ENCODE peak calls at places on chromosome 17, in six cellular contexts. Z, E, O, M, F and C are unnamed samples.

GRCh38 chr17:68777243-68777855 is 176.2 kb upstream of the FAM20A start:
- DNase-seq in Z (peak; percentile 29), E (peak; percentile 88), O (peak; percentile 51), M (no peak), F (no peak), C (peak; percentile 25)

GRCh38 chr17:41451154-41451728 is 10.5 kb upstream of the KRT38 start:
- DNase-seq in Z (no peak), E (no peak), O (no peak), M (no peak), F (no peak), C (no peak)

GRCh38 chr17:73536700-73537680 is 107.3 kb downstream of the SDK2 start:
- DNase-seq in Z (no peak), E (no peak), O (no peak), M (no peak), F (no peak), C (no peak)

GRCh38 chr17:77854759-77855745 is 103.5 kb upstream of the TNRC6C start:
- DNase-seq in Z (no peak), E (no peak), O (no peak), M (no peak), F (no peak), C (no peak)

GRCh38 chr17:44906987-44907681 is 7.9 kb upstream of the EFTUD2 start:
- DNase-seq in Z (peak; percentile 71), E (no peak), O (no peak), M (no peak), F (no peak), C (no peak)

GRCh38 chr17:10789694-10790271 is 14.1 kb downstream of the TMEM238L start:
- DNase-seq in Z (no peak), E (peak; percentile 18), O (no peak), M (no peak), F (no peak), C (no peak)

GRCh38 chr17:10119203-10120112 is 78.9 kb downstream of the GAS7 start:
- DNase-seq in Z (no peak), E (no peak), O (peak; percentile 90), M (peak; percentile 37), F (no peak), C (no peak)

GRCh38 chr17:50630524-50631194 is 4.0 kb upstream of the ABCC3 start:
- DNase-seq in Z (peak; percentile 48), E (peak; percentile 52), O (peak; percentile 59), M (no peak), F (no peak), C (no peak)

GRCh38 chr17:9239821-9240658 is 218.7 kb downstream of the NTN1 start:
- DNase-seq in Z (peak; percentile 96), E (no peak), O (peak; percentile 6), M (no peak), F (no peak), C (no peak)

GRCh38 chr17:15026088-15026487 is 239.0 kb downstream of the PMP22 start:
- DNase-seq in Z (no peak), E (no peak), O (no peak), M (no peak), F (no peak), C (no peak)

GRCh38 chr17:74392848-74393247 is 25.5 kb downstream of the GPR142 start:
- DNase-seq in Z (peak; percentile 61), E (no peak), O (no peak), M (no peak), F (no peak), C (no peak)

GRCh38 chr17:36657763-36658490 is 56.5 kb downstream of the MRM1 start:
- DNase-seq in Z (peak; percentile 72), E (no peak), O (no peak), M (no peak), F (no peak), C (no peak)

GRCh38 chr17:73785466-73785865 is 141.2 kb upstream of the SDK2 start:
- DNase-seq in Z (no peak), E (no peak), O (no peak), M (no peak), F (no peak), C (no peak)

GRCh38 chr17:81176656-81177055 is 10.6 kb upstream of the AATK start:
- DNase-seq in Z (no peak), E (peak; percentile 30), O (no peak), M (no peak), F (no peak), C (no peak)

GRCh38 chr17:43906951-43907424 is 348 bp downstream of the MPP2 start:
- DNase-seq in Z (peak; percentile 23), E (no peak), O (no peak), M (no peak), F (no peak), C (no peak)

GRCh38 chr17:78313735-78314648 is 45.9 kb downstream of the SOCS3 start:
- DNase-seq in Z (peak; percentile 95), E (peak; percentile 57), O (peak; percentile 92), M (peak; percentile 45), F (peak; percentile 77), C (peak; percentile 49)

GRCh38 chr17:44976198-44976597 is 8.1 kb upstream of the C1QL1 start:
- DNase-seq in Z (no peak), E (no peak), O (no peak), M (no peak), F (no peak), C (no peak)

GRCh38 chr17:75246404-75246803 is 15.0 kb downstream of the GGA3 start:
- DNase-seq in Z (no peak), E (no peak), O (no peak), M (no peak), F (no peak), C (no peak)

GRCh38 chr17:75476274-75476673 is 19.8 kb downstream of the TMEM94 start:
- DNase-seq in Z (no peak), E (no peak), O (no peak), M (no peak), F (no peak), C (no peak)

GRCh38 chr17:11935734-11936406 is 61.4 kb downstream of the ZNF18 start:
- DNase-seq in Z (peak; percentile 48), E (peak; percentile 60), O (peak; percentile 43), M (no peak), F (peak; percentile 36), C (peak; percentile 48)

GRCh38 chr17:48612854-48613691 is 2.0 kb downstream of the HOXB8 start:
- DNase-seq in Z (no peak), E (peak; percentile 15), O (no peak), M (no peak), F (no peak), C (no peak)

GRCh38 chr17:44108440-44109311 is 14.8 kb downstream of the HDAC5 start:
- DNase-seq in Z (peak; percentile 55), E (peak; percentile 97), O (no peak), M (no peak), F (no peak), C (no peak)

DNA sequence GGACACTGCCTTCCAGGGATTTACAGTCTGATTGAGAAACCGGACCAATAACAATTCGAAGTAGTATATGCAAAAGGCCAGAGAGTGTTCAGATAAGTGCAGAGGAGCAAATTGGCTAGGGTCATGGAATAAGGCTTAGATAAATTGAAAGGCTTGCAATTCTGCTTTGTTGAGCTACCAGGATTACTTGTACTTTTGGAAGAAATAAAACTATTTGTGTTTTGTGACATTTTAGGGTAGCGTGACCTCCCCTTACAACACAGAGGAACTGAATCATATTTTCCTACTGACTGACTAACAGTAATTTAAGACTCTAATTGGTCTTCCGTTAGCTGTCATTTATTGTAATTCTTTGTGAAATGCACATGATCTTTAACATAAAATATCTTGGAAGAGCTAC is 104.7 kb downstream of the PITPNC1 start:
- DNase-seq in Z (no peak), E (no peak), O (no peak), M (no peak), F (no peak), C (no peak)
- H3K9ac ChIP-seq in Z (no peak overlapping the region), E (no peak overlapping the region), O (no peak overlapping the region), M (no peak overlapping the region), F (no peak overlapping the region), C (no peak overlapping the region)

GRCh38 chr17:56297142-56297541 is 143.9 kb downstream of the ANKFN1 start:
- DNase-seq in Z (no peak), E (no peak), O (no peak), M (no peak), F (no peak), C (no peak)
- TF ChIP-seq ZNF274 in Z (no peak), E (no peak), O (no peak), M (no peak), F (no peak), C (no peak)

DNA sequence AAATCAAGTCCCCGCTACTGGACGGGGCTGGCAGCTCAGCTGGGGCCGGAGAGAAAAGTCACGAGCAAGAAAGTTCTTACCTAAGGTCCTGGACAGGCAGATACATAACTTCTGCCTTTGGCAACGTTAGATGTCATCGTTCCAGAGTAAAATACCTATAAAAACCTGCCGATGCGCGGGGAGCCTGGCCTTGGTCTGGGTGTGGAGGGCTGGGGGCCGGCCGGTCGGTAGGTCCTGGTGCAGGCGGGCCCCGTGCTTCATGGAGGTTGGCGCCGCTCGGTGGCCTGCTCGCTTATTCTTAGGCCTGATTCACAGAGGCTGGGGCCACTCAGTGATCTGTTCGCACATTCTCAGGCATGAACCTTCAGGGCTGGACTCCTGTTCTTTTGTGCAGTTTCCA is 33.7 kb upstream of the ZNF750 start:
- DNase-seq in Z (no peak), E (no peak), O (no peak), M (no peak), F (no peak), C (no peak)
- H3K4me1 ChIP-seq in Z (peaks cover 53% of the 10 kb centered on the region), E (peaks cover 28% of the 10 kb centered on the region), O (peaks cover 18% of the 10 kb centered on the region), M (peaks cover 51% of the 10 kb centered on the region), F (peaks cover 2% of the 10 kb centered on the region), C (peaks cover 6% of the 10 kb centered on the region)

DNA sequence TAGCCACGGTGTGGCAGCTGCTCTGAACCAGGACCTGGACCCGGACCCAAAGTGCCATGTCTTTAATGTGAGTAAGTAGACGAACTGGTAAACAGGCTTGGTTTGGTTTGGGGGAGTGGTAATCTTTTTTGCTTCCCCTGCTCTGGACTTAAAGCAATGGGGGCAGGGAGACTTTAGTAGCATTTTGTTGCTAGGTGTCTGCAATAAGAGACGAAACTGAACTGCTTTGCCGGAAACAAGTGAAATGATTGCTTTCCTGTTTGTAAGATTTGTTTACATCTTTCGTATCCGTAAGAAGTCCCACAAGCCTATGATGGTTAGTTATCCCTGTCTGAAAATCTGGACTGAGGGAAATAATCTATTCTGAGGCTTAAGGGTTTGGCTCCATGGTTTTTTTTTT is 21.5 kb downstream of the PRCD start:
- DNase-seq in Z (no peak), E (no peak), O (no peak), M (no peak), F (no peak), C (no peak)
- H3K9ac ChIP-seq in Z (peak overlapping the region; percentile 76), E (peak overlapping the region; percentile 17), O (no peak overlapping the region), M (peak overlapping the region; percentile 99), F (no peak overlapping the region), C (no peak overlapping the region)

GRCh38 chr17:17712268-17712924 is 31.1 kb downstream of the RAI1 start:
- DNase-seq in Z (no peak), E (no peak), O (no peak), M (peak; percentile 68), F (no peak), C (no peak)
- TF ChIP-seq ZNF274 in Z (no peak), E (no peak), O (no peak), M (no peak), F (no peak), C (no peak)

DNA sequence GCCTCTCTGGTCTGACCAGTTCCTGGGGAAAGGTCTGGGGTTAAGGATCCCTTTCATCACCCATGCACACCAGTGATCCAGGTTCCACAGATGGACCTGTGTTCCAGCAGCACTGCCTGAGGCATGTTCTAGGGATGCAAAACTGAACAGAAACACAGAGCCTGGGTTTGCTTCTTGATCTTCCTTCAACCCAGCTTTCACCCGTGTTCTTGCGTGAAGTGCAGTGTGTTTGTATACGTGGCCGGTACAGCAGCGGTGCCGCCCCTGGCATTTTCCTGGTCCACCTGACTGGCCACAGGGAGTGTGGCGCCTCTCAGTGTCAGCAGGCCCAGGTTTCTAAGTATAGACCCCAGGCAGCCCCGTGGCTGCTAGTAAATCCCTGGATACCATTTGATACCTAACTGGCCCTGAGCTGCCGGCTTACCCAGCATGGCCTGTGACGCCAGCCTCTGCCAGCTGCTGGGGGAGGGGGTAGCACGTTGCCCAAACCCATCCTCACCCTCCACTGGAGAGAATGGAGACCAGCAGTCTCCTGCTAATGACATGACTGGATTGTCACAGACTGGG is 59.3 kb upstream of the LGALS9 start:
- DNase-seq in Z (no peak), E (no peak), O (no peak), M (no peak), F (no peak), C (no peak)
- H3K4me1 ChIP-seq in Z (peaks cover 67% of the 10 kb centered on the region), E (peaks cover 71% of the 10 kb centered on the region), O (peaks cover 24% of the 10 kb centered on the region), M (no peaks in the 10 kb centered on the region), F (peaks cover 15% of the 10 kb centered on the region), C (peaks cover 14% of the 10 kb centered on the region)